ENCODE peak calls at places on chromosomes 1 and 21, in eight cellular contexts. E is pancreas; W is CD8-positive, alpha-beta T cell; Y is Caco-2; G is HL-60; C is lower lobe of right lung; L is gastrocnemius medialis; V is brain microvascular endothelial cell. T is an unnamed sample.

GRCh38 chr1:47931395-47931794 is 65.8 kb downstream of the TRABD2B start:
- DNase-seq in L (no peak), E (no peak), Y (no peak), V (no peak), W (no peak), G (peak; percentile 4), C (no peak), T (no peak)

GRCh38 chr1:160097196-160097910 is 1.1 kb downstream of the IGSF8 start:
- DNase-seq in G (no peak), V (no peak), W (no peak), L (no peak), Y (no peak), C (no peak), E (no peak), T (no peak)

GRCh38 chr21:32331444-32332305 is 33.0 kb downstream of the MRAP start:
- DNase-seq in C (no peak), L (no peak), E (no peak), Y (no peak), W (no peak), V (no peak), G (no peak), T (no peak)

GRCh38 chr1:240965581-240966091 is 353.7 kb upstream of the GREM2 start:
- DNase-seq in E (no peak), C (no peak), W (no peak), L (no peak), V (no peak), G (no peak), Y (no peak), T (no peak)

GRCh38 chr1:70003509-70003908 is 201.9 kb downstream of the LRRC40 start:
- DNase-seq in W (no peak), L (no peak), Y (no peak), E (no peak), C (no peak), V (no peak), G (no peak), T (no peak)

GRCh38 chr1:206761369-206761768 is 9.2 kb upstream of the IL19 start:
- DNase-seq in Y (no peak), L (no peak), E (no peak), V (no peak), C (no peak), G (no peak), W (no peak), T (no peak)

GRCh38 chr1:54409156-54410142 is 3.3 kb upstream of the SSBP3 start:
- DNase-seq in Y (peak; percentile 78), E (no peak), C (no peak), W (no peak), V (no peak), L (no peak), G (no peak), T (no peak)

GRCh38 chr1:243597383-243597782 is 252.7 kb downstream of the AKT3 start:
- DNase-seq in G (no peak), V (peak; percentile 20), L (no peak), E (no peak), C (no peak), Y (no peak), W (no peak), T (no peak)

GRCh38 chr1:14937288-14937949 is 216.1 kb upstream of the TMEM51 start:
- DNase-seq in E (no peak), C (no peak), G (no peak), W (no peak), V (no peak), L (no peak), Y (no peak), T (no peak)

GRCh38 chr1:212359794-212360479 is 54.7 kb downstream of the PACC1 start:
- DNase-seq in V (no peak), E (no peak), G (no peak), W (no peak), C (no peak), Y (no peak), L (no peak), T (no peak)

GRCh38 chr1:21586926-21587601 is 77.8 kb downstream of the ALPL start:
- DNase-seq in C (peak; percentile 84), G (no peak), L (no peak), E (peak; percentile 71), W (no peak), V (peak; percentile 83), Y (peak; percentile 44), T (peak; percentile 30)

GRCh38 chr1:199243423-199244061 is 604.7 kb downstream of the PTPRC start:
- DNase-seq in C (peak; percentile 67), L (no peak), V (peak; percentile 36), E (no peak), G (peak; percentile 21), Y (peak; percentile 45), W (peak; percentile 39), T (peak; percentile 90)

GRCh38 chr1:237386362-237387143 is 344.6 kb downstream of the RYR2 start:
- DNase-seq in V (no peak), E (no peak), W (no peak), Y (no peak), G (no peak), L (no peak), C (no peak), T (no peak)

GRCh38 chr1:23013657-23014056 is 2.0 kb downstream of the TEX46 start:
- DNase-seq in G (peak; percentile 82), C (no peak), V (no peak), L (no peak), W (no peak), E (no peak), Y (no peak), T (peak; percentile 18)

GRCh38 chr1:37096523-37096922 is 62.2 kb upstream of the GRIK3 start:
- DNase-seq in E (no peak), C (no peak), W (no peak), L (no peak), V (no peak), Y (no peak), G (no peak), T (peak; percentile 3)

GRCh38 chr21:36705679-36706481 is 7.0 kb downstream of the SIM2 start:
- DNase-seq in W (no peak), Y (no peak), G (no peak), E (no peak), V (no peak), L (no peak), C (no peak), T (no peak)
- H3K27me3 ChIP-seq in W (peaks cover 54% of the 10 kb centered on the region), Y (no peaks in the 10 kb centered on the region), G (peaks cover 97% of the 10 kb centered on the region), E (peaks cover 9% of the 10 kb centered on the region), V (peaks cover 97% of the 10 kb centered on the region), L (peaks cover 97% of the 10 kb centered on the region), C (peaks cover 100% of the 10 kb centered on the region), T (no peaks in the 10 kb centered on the region)

GRCh38 chr1:231176421-231176820 is 14.6 kb downstream of the TRIM67 start:
- DNase-seq in Y (no peak), W (no peak), V (no peak), L (no peak), C (no peak), G (no peak), E (no peak), T (no peak)
- H3K27me3 ChIP-seq in Y (no peaks in the 10 kb centered on the region), W (no peaks in the 10 kb centered on the region), V (peaks cover 9% of the 10 kb centered on the region), L (no peaks in the 10 kb centered on the region), C (peaks cover 4% of the 10 kb centered on the region), G (peaks cover 10% of the 10 kb centered on the region), E (no peaks in the 10 kb centered on the region), T (peaks cover 9% of the 10 kb centered on the region)

GRCh38 chr1:233323724-233324123 is 3.8 kb upstream of the MAP3K21 start:
- DNase-seq in C (no peak), V (no peak), W (no peak), L (no peak), Y (no peak), G (no peak), E (no peak), T (no peak)

GRCh38 chr1:233328661-233329498 is 1.4 kb downstream of the MAP3K21 start:
- DNase-seq in L (no peak), E (peak; percentile 77), W (no peak), C (no peak), V (no peak), Y (peak; percentile 35), G (no peak), T (peak; percentile 26)

GRCh38 chr1:233327938-233328660 is 575 bp downstream of the MAP3K21 start:
- DNase-seq in C (peak; percentile 61), Y (peak; percentile 26), E (peak; percentile 81), V (no peak), L (no peak), G (no peak), W (no peak), T (peak; percentile 26)

GRCh38 chr1:233326319-233326994 is 1.1 kb upstream of the MAP3K21 start:
- DNase-seq in L (no peak), E (peak; percentile 64), G (no peak), W (no peak), Y (no peak), C (no peak), V (no peak), T (no peak)

DNA sequence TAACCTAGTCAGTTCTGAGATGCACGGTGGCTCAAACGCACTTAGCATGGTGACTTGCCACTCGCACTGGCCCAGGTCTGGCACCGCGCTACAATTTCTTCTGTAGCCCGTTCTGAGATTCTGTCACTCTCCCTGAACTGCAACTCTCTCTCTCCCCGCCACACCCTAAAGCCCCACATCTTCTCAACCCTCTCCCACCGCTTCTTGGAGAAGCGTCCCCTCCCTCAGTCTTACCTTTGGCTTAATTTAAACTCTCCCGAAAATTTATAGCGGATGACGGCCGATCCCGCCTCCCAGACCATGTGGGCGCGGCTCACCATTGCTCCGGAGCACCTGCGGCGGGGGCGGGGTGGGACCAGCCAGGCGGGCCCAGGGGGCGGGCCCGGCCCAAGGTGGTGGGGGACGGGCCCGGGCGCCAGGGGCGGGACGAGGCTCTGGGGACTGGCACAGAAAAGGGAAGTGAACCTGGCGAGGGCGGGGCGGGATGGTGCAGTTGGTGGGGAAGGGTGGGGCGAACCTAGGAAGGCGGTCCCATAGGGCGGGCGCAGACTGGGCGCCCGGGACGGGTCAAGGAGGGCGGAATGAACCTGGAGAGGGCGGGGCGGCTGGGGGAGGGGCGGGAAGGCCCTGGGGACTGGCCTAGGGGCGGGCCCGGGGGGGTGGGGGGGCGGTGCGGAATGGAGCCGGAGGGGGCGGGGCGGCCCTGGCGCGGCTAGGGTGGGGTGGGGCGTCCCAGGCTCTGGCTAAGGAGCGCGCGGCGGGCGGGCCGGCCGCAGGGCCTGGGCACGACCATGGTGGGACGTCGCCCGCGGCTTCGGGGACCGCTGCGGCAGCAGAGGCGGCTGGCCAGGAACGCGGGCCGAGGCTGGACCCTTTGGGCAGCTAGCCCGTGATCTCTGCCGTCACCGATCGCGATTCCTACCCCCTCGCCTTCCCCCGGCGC is at the start of gene MAP3K21:
- DNase-seq in C (peak; percentile 98), Y (peak; percentile 96), V (no peak), L (peak; percentile 35), W (peak; percentile 70), G (peak; percentile 92), E (peak; percentile 96), T (peak; percentile 86)
- H3K27me3 ChIP-seq in C (peaks cover 3% of the 10 kb centered on the region), Y (peaks cover under 1% of the 10 kb centered on the region), V (peaks cover 5% of the 10 kb centered on the region), L (peaks cover 28% of the 10 kb centered on the region), W (peaks cover 2% of the 10 kb centered on the region), G (no peaks in the 10 kb centered on the region), E (no peaks in the 10 kb centered on the region), T (no peaks in the 10 kb centered on the region)

DNA sequence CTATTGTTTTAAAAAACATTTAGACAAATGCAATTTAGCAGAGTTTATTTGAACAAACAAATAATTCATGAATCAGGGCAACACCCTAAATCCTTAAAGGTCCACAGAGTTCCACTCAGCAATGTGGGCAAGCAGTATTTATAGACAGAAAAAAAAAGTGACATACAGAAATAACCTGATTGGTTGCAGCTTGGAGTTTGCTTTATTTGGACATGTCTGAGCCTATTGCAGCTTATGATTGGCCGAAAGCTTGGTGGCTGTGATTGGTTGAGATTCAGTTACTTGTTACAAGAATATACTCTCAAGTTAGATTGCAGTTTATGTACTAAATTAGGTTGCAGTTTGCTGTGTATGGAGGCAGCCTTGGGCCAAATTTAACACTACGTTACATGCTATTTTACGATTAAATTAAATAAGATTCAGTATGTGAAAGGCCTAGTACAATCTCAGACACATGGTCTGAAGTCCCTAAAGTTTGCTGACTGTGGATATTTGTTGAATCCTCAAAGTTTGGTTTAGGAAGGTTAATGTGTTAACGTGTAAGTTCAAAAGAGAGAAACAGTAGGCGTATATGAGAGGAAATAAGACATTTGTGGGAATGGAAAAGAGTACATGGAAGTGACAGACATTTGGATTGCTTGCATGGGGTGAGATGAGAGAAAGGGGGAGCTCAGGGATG is 6.9 kb upstream of the CAMSAP2 start:
- DNase-seq in C (no peak), G (no peak), L (no peak), V (no peak), E (no peak), Y (no peak), W (no peak), T (no peak)
- H3K27me3 ChIP-seq in C (no peaks in the 10 kb centered on the region), G (no peaks in the 10 kb centered on the region), L (no peaks in the 10 kb centered on the region), V (no peaks in the 10 kb centered on the region), E (no peaks in the 10 kb centered on the region), Y (no peaks in the 10 kb centered on the region), W (no peaks in the 10 kb centered on the region), T (no peaks in the 10 kb centered on the region)